ENCODE peak calls at places on chromosomes 12 and 14, in six cellular contexts. S, Y, X, C, W and J are unnamed samples. For H3K36me3 and H3K27me3, the result is how much of the 10 kb centered on the place peaks cover.

GRCh38 chr14:46819117-46819516 is 167.5 kb upstream of the RPL10L start:
- DNase-seq in S (no peak), Y (no peak), X (no peak), C (no peak), W (no peak), J (no peak)

GRCh38 chr12:104215638-104216297 is at the start of gene TXNRD1:
- DNase-seq in S (peak), Y (peak), X (peak), C (peak), W (peak), J (peak)

GRCh38 chr12:119011231-119011630 is 29.9 kb downstream of the SRRM4 start:
- DNase-seq in S (no peak), Y (no peak), X (no peak), C (no peak), W (no peak), J (no peak)

GRCh38 chr12:96046543-96047137 is 11.3 kb upstream of the LTA4H start:
- DNase-seq in S (no peak), Y (no peak), X (no peak), C (no peak), W (no peak), J (no peak)

GRCh38 chr14:102316746-102317563 is 2.6 kb upstream of the ZNF839 start:
- DNase-seq in S (peak), Y (peak), X (peak), C (peak), W (peak), J (peak)

GRCh38 chr12:14417717-14418116 is 52.2 kb downstream of the ATF7IP start:
- DNase-seq in S (no peak), Y (no peak), X (peak), C (peak), W (peak), J (peak)

GRCh38 chr14:50070230-50070629 is 46.1 kb downstream of the VCPKMT start:
- DNase-seq in S (no peak), Y (no peak), X (no peak), C (no peak), W (no peak), J (no peak)

GRCh38 chr12:105025890-105026289 is 39.8 kb downstream of the NOPCHAP1 start:
- DNase-seq in S (no peak), Y (no peak), X (no peak), C (no peak), W (peak), J (no peak)

GRCh38 chr14:47490353-47490752 is 185.1 kb downstream of the MDGA2 start:
- DNase-seq in S (no peak), Y (no peak), X (no peak), C (no peak), W (no peak), J (no peak)

GRCh38 chr12:103140217-103140616 is 182.7 kb downstream of the ASCL1 start:
- DNase-seq in S (no peak), Y (no peak), X (no peak), C (no peak), W (no peak), J (no peak)

GRCh38 chr14:101086926-101087325 is 183.4 kb upstream of the RTL1 start:
- DNase-seq in S (no peak), Y (no peak), X (no peak), C (no peak), W (no peak), J (no peak)

GRCh38 chr12:43282106-43282505 is 269.9 kb downstream of the ADAMTS20 start:
- DNase-seq in S (no peak), Y (no peak), X (no peak), C (no peak), W (no peak), J (no peak)

GRCh38 chr14:23306412-23307145 is at the start of gene BCL2L2:
- DNase-seq in S (no peak), Y (peak), X (no peak), C (peak), W (peak), J (peak)

GRCh38 chr14:104515811-104516780 is 63.5 kb upstream of the C14orf180 start:
- DNase-seq in S (no peak), Y (no peak), X (no peak), C (no peak), W (no peak), J (peak)

GRCh38 chr12:80183939-80184338 is 84.6 kb downstream of the OTOGL start:
- DNase-seq in S (no peak), Y (no peak), X (no peak), C (no peak), W (no peak), J (no peak)

GRCh38 chr12:69872804-69873203 is 47.8 kb downstream of the MYRFL start:
- DNase-seq in S (no peak), Y (no peak), X (no peak), C (no peak), W (no peak), J (no peak)

GRCh38 chr14:26448181-26448855 is 149.5 kb downstream of the NOVA1 start:
- DNase-seq in S (no peak), Y (no peak), X (no peak), C (no peak), W (no peak), J (no peak)

GRCh38 chr12:8698132-8698829 is 490 bp downstream of the RIMKLB start:
- DNase-seq in S (no peak), Y (peak), X (peak), C (peak), W (peak), J (peak)

GRCh38 chr12:125018356-125018755 is 24.9 kb downstream of the BRI3BP start:
- DNase-seq in S (no peak), Y (no peak), X (no peak), C (no peak), W (no peak), J (no peak)

GRCh38 chr14:95101736-95102677 is 55.3 kb downstream of the DICER1 start:
- DNase-seq in S (no peak), Y (no peak), X (no peak), C (no peak), W (no peak), J (no peak)
- H3K36me3 ChIP-seq in S (under half), Y (under half), X (under half), C (under half), W (under half), J (under half)

GRCh38 chr14:45249847-45250575 is 3.0 kb downstream of the MIS18BP1 start:
- DNase-seq in S (no peak), Y (no peak), X (no peak), C (no peak), W (peak), J (no peak)
- H3K4me3 ChIP-seq in S (no peak), Y (no peak), X (no peak), C (peak), W (peak), J (no peak)

DNA sequence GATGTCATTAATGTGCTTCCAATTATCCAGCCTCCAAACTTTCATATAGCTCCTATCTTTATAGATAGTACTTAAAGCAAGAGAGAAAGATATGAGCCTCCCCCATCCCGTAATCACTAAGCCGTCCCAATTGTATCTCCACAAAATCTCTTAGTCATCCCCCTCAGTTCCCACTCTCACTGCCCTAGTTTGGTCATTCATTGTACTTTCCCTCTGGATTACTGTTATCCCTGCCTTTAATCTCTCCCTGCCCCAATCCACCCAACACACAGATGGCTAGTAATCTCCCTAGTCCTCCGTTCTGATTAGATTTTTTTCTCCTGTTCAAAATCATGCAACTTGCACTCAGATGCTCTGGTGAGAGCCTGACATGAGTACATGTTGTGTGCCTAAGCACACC is 5.4 kb upstream of the BCAT1 start:
- DNase-seq in S (no peak), Y (no peak), X (no peak), C (no peak), W (no peak), J (no peak)
- H3K27me3 ChIP-seq in S (under half), Y (under half), X (under half), C (under half), W (under half), J (under half)

GRCh38 chr12:122515275-122515674 is 11.5 kb downstream of the RSRC2 start:
- DNase-seq in S (no peak), Y (no peak), X (no peak), C (no peak), W (no peak), J (no peak)

GRCh38 chr12:122516544-122517361 is 10.0 kb downstream of the RSRC2 start:
- DNase-seq in S (no peak), Y (no peak), X (no peak), C (no peak), W (no peak), J (no peak)

GRCh38 chr12:122517877-122518276 is 8.9 kb downstream of the RSRC2 start:
- DNase-seq in S (no peak), Y (no peak), X (no peak), C (no peak), W (no peak), J (no peak)

GRCh38 chr12:122518908-122519307 is 7.8 kb downstream of the RSRC2 start:
- DNase-seq in S (no peak), Y (no peak), X (no peak), C (no peak), W (no peak), J (no peak)

GRCh38 chr12:122513660-122514059 is 12.9 kb upstream of the ZCCHC8 start:
- DNase-seq in S (no peak), Y (no peak), X (no peak), C (no peak), W (no peak), J (no peak)
- H3K36me3 ChIP-seq in S (half or more), Y (under half), X (half or more), C (half or more), W (under half), J (half or more)

DNA sequence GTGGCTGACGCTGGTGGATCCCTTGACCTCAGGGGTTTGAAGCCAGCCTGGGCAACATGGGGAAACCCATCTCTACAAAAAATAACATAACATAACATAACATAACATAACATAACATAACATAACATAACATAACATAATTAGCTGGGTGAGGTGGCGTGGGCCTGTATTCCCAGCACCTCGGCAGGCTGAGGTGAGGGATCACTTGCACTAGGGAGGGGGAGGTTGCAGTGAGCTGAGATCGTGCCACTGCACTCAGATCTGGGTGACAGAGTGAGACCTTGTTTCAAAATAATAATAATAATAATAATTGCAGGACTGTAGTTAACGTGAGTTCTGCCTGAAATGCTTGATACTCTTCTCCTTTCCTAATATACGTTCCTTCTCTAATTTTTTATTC is 1.3 kb downstream of the MAGOHB start:
- DNase-seq in S (no peak), Y (no peak), X (no peak), C (no peak), W (no peak), J (no peak)
- H3K4me3 ChIP-seq in S (no peak), Y (no peak), X (peak), C (peak), W (no peak), J (peak)

GRCh38 chr12:45051490-45052105 is 699 bp upstream of the DBX2 start:
- DNase-seq in S (no peak), Y (no peak), X (no peak), C (no peak), W (no peak), J (peak)
- H3K27me3 ChIP-seq in S (under half), Y (under half), X (under half), C (under half), W (under half), J (under half)